ENCODE peak calls at places on chromosomes 7 and 10, in four cellular contexts. One of them, this sample, is unnamed.

GRCh38 chr10:102334106-102334505 is 61.4 kb upstream of the NFKB2 start:
- DNase-seq in HepG2: no peak
- DNase-seq in GM12878: no peak
- DNase-seq in suprapubic skin: no peak
- DNase-seq in this sample: no peak

GRCh38 chr10:59177031-59177861 is 803 bp downstream of the PHYHIPL start:
- DNase-seq in GM12878: no peak
- DNase-seq in suprapubic skin: no peak
- DNase-seq in HepG2: peak
- DNase-seq in this sample: no peak

GRCh38 chr7:55133630-55134392 is 115.0 kb downstream of the EGFR start:
- DNase-seq in HepG2: peak
- DNase-seq in suprapubic skin: no peak
- DNase-seq in GM12878: no peak
- DNase-seq in this sample: no peak

GRCh38 chr10:78859266-78859665 is 209.5 kb upstream of the ZMIZ1 start:
- DNase-seq in suprapubic skin: no peak
- DNase-seq in GM12878: no peak
- DNase-seq in HepG2: no peak
- DNase-seq in this sample: no peak

GRCh38 chr10:123926401-123927264 is 35.0 kb upstream of the CPXM2 start:
- DNase-seq in HepG2: no peak
- DNase-seq in suprapubic skin: no peak
- DNase-seq in GM12878: peak
- DNase-seq in this sample: no peak

GRCh38 chr10:104117839-104118323 is 4.1 kb upstream of the SFR1 start:
- DNase-seq in GM12878: no peak
- DNase-seq in suprapubic skin: no peak
- DNase-seq in HepG2: no peak
- DNase-seq in this sample: no peak

GRCh38 chr7:24728503-24729364 is 28.5 kb downstream of the GSDME start:
- DNase-seq in HepG2: no peak
- DNase-seq in GM12878: no peak
- DNase-seq in suprapubic skin: no peak
- DNase-seq in this sample: no peak

GRCh38 chr7:6167587-6168154 is 104.8 kb downstream of the CYTH3 start:
- DNase-seq in suprapubic skin: no peak
- DNase-seq in HepG2: no peak
- DNase-seq in GM12878: no peak
- DNase-seq in this sample: no peak

GRCh38 chr7:75914169-75914654 is 743 bp upstream of the POR start:
- DNase-seq in HepG2: no peak
- DNase-seq in suprapubic skin: no peak
- DNase-seq in GM12878: no peak
- DNase-seq in this sample: peak

GRCh38 chr7:87435546-87435945 is 39.9 kb downstream of the ABCB4 start:
- DNase-seq in GM12878: no peak
- DNase-seq in suprapubic skin: no peak
- DNase-seq in HepG2: no peak
- DNase-seq in this sample: no peak

GRCh38 chr7:50822716-50823115 is 40.0 kb upstream of the GRB10 start:
- DNase-seq in HepG2: no peak
- DNase-seq in GM12878: no peak
- DNase-seq in suprapubic skin: no peak
- DNase-seq in this sample: no peak

GRCh38 chr7:21999896-22000295 is 54.2 kb upstream of the CDCA7L start:
- DNase-seq in HepG2: no peak
- DNase-seq in GM12878: no peak
- DNase-seq in suprapubic skin: no peak
- DNase-seq in this sample: no peak

GRCh38 chr10:33461295-33461640 is 126.8 kb upstream of the NRP1 start:
- DNase-seq in HepG2: no peak
- DNase-seq in GM12878: no peak
- DNase-seq in suprapubic skin: no peak
- DNase-seq in this sample: no peak

GRCh38 chr7:130009848-130010688 is 41.1 kb downstream of the ZC3HC1 start:
- DNase-seq in GM12878: peak
- DNase-seq in HepG2: peak
- DNase-seq in suprapubic skin: no peak
- DNase-seq in this sample: peak

GRCh38 chr7:121073463-121074099 is 85.1 kb downstream of the CPED1 start:
- DNase-seq in HepG2: no peak
- DNase-seq in GM12878: no peak
- DNase-seq in suprapubic skin: no peak
- DNase-seq in this sample: no peak

GRCh38 chr10:95604630-95605029 is 43.5 kb upstream of the SORBS1 start:
- DNase-seq in HepG2: peak
- DNase-seq in GM12878: no peak
- DNase-seq in suprapubic skin: no peak
- DNase-seq in this sample: no peak

GRCh38 chr7:64876792-64877713 is 26.0 kb upstream of the ZNF273 start:
- DNase-seq in suprapubic skin: peak
- DNase-seq in GM12878: no peak
- DNase-seq in HepG2: no peak
- DNase-seq in this sample: peak

GRCh38 chr7:26782501-26782900 is 81.9 kb downstream of the SKAP2 start:
- DNase-seq in suprapubic skin: no peak
- DNase-seq in GM12878: no peak
- DNase-seq in HepG2: no peak
- DNase-seq in this sample: no peak

GRCh38 chr7:134811798-134812197 is 32.4 kb downstream of the CALD1 start:
- DNase-seq in GM12878: no peak
- DNase-seq in suprapubic skin: no peak
- DNase-seq in HepG2: no peak
- DNase-seq in this sample: no peak

GRCh38 chr7:71131753-71132520 is at the start of gene GALNT17:
- DNase-seq in suprapubic skin: no peak
- DNase-seq in GM12878: no peak
- DNase-seq in HepG2: no peak
- DNase-seq in this sample: no peak

GRCh38 chr7:105141068-105141467 is 127.1 kb downstream of the KMT2E start:
- DNase-seq in suprapubic skin: no peak
- DNase-seq in HepG2: peak
- DNase-seq in GM12878: no peak
- DNase-seq in this sample: no peak

GRCh38 chr10:7962592-7962991 is 91.9 kb upstream of the GATA3 start:
- DNase-seq in suprapubic skin: no peak
- DNase-seq in GM12878: no peak
- DNase-seq in HepG2: no peak
- DNase-seq in this sample: no peak

GRCh38 chr10:71727429-71728217 is 8.0 kb upstream of the C10orf105 start:
- DNase-seq in HepG2: peak
- DNase-seq in suprapubic skin: peak
- DNase-seq in GM12878: peak
- DNase-seq in this sample: peak

GRCh38 chr7:69067397-69067796 is 530.9 kb upstream of the AUTS2 start:
- DNase-seq in GM12878: no peak
- DNase-seq in suprapubic skin: no peak
- DNase-seq in HepG2: no peak
- DNase-seq in this sample: no peak

GRCh38 chr7:157612009-157612663 is 275.3 kb downstream of the DNAJB6 start:
- DNase-seq in GM12878: no peak
- DNase-seq in suprapubic skin: no peak
- DNase-seq in HepG2: no peak
- DNase-seq in this sample: no peak

GRCh38 chr10:45514283-45515270 is 140.6 kb downstream of the ALOX5 start:
- DNase-seq in suprapubic skin: no peak
- DNase-seq in HepG2: peak
- DNase-seq in GM12878: no peak
- DNase-seq in this sample: no peak

GRCh38 chr7:47428052-47428779 is 153.7 kb downstream of the TNS3 start:
- DNase-seq in GM12878: no peak
- DNase-seq in suprapubic skin: no peak
- DNase-seq in HepG2: no peak
- DNase-seq in this sample: no peak

GRCh38 chr7:151440799-151441443 is 980 bp upstream of the CRYGN start:
- DNase-seq in HepG2: no peak
- DNase-seq in GM12878: no peak
- DNase-seq in suprapubic skin: no peak
- DNase-seq in this sample: no peak

GRCh38 chr10:77493851-77494788 is 143.5 kb downstream of the KCNMA1 start:
- DNase-seq in GM12878: no peak
- DNase-seq in suprapubic skin: no peak
- DNase-seq in HepG2: peak
- DNase-seq in this sample: no peak

GRCh38 chr7:101308245-101309085 is 13.1 kb downstream of the IFT22 start:
- DNase-seq in suprapubic skin: no peak
- DNase-seq in HepG2: peak
- DNase-seq in GM12878: no peak
- DNase-seq in this sample: peak

GRCh38 chr10:123689880-123690279 is 23.7 kb downstream of the GPR26 start:
- DNase-seq in suprapubic skin: no peak
- DNase-seq in GM12878: no peak
- DNase-seq in HepG2: no peak
- DNase-seq in this sample: no peak

GRCh38 chr10:6181249-6181648 is 21.5 kb upstream of the PFKFB3 start:
- DNase-seq in GM12878: no peak
- DNase-seq in suprapubic skin: no peak
- DNase-seq in HepG2: no peak
- DNase-seq in this sample: no peak

GRCh38 chr7:15495170-15495569 is 66.6 kb downstream of the AGMO start:
- DNase-seq in suprapubic skin: no peak
- DNase-seq in GM12878: no peak
- DNase-seq in HepG2: no peak
- DNase-seq in this sample: no peak

GRCh38 chr7:15503603-15504280 is 58.1 kb downstream of the AGMO start:
- DNase-seq in HepG2: no peak
- DNase-seq in suprapubic skin: no peak
- DNase-seq in GM12878: no peak
- DNase-seq in this sample: no peak

GRCh38 chr7:15504376-15504775 is 57.4 kb downstream of the AGMO start:
- DNase-seq in HepG2: no peak
- DNase-seq in GM12878: no peak
- DNase-seq in suprapubic skin: no peak
- DNase-seq in this sample: no peak

GRCh38 chr7:15498465-15498864 is 63.4 kb downstream of the AGMO start:
- DNase-seq in GM12878: no peak
- DNase-seq in HepG2: no peak
- DNase-seq in suprapubic skin: no peak
- DNase-seq in this sample: no peak
- TF ChIP-seq EP300 in GM12878: no peak
- TF ChIP-seq EP300 in HepG2: no peak
- TF ChIP-seq EP300 in suprapubic skin: no peak
- TF ChIP-seq EP300 in this sample: no peak

DNA sequence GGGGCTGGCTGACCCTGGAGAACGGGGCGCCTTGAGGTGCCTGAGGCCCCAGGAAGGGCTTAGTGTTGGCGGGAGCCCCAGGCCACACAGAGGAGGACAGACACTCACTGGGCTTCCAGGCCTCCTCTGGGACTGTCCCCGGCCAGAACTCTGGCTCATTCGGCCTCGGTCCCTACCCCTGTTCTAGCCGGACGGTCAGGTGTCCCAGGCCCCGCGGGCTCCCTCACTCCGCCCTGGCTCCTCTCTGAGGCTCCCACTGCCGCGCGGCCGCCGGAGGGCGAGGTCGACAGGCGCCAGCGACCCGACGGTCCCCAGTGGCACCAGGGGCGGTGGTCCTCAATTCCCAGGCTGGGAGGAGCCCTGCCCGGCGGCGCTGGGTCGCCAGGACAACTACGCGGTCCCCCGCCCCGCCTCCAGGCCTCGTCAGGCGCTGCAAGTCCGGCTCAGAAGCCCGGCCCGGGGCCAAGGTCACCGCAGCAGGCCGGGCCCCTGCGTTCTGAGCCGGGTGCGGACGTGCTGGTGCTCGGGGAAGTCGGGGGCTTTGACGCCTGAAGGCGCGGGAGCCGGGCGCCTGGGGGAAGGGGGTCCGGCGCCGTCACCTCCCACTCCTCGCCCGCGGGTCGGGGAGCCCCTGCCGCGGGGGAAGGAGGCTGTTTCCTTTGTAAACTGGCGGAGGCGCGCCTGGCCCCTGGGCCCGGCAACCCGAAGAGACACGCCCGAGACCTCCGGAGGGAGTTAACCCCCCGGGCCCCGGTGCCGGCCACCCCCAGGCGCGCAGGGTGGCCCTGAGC is 1.1 kb upstream of the PWWP2B start:
- DNase-seq in suprapubic skin: peak
- DNase-seq in HepG2: peak
- DNase-seq in GM12878: no peak
- DNase-seq in this sample: peak
- TF ChIP-seq POLR2AphosphoS5 in suprapubic skin: no peak
- TF ChIP-seq POLR2AphosphoS5 in HepG2: peak
- TF ChIP-seq POLR2AphosphoS5 in GM12878: no peak
- TF ChIP-seq POLR2AphosphoS5 in this sample: peak

DNA sequence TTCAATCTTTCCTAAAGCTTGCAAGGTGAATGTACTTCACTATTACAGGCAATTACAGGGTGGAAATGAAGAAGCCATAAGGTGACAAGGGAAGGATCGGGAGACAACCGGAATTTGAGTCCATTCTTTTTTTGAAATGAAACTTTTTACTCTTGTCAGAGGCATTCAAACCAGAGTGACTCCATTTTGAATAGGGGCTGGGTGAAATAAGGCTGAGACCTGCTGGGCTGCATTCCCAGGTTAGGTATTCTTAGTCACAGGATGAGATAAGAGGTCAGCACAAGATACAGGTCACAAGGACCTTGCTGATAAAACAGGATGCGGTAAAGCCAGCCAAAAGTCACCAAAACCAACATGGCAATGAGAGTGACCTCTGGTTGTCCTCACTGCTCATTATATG is 363.3 kb downstream of the TYW1 start:
- DNase-seq in suprapubic skin: no peak
- DNase-seq in HepG2: no peak
- DNase-seq in GM12878: no peak
- DNase-seq in this sample: no peak
- TF ChIP-seq EP300 in suprapubic skin: no peak
- TF ChIP-seq EP300 in HepG2: no peak
- TF ChIP-seq EP300 in GM12878: no peak
- TF ChIP-seq EP300 in this sample: no peak

GRCh38 chr7:11195502-11195901 is 221.8 kb downstream of the PHF14 start:
- DNase-seq in GM12878: no peak
- DNase-seq in HepG2: no peak
- DNase-seq in suprapubic skin: no peak
- DNase-seq in this sample: no peak

GRCh38 chr7:11193131-11193867 is 219.6 kb downstream of the PHF14 start:
- DNase-seq in GM12878: no peak
- DNase-seq in suprapubic skin: no peak
- DNase-seq in HepG2: peak
- DNase-seq in this sample: no peak

GRCh38 chr7:11194492-11194891 is 220.8 kb downstream of the PHF14 start:
- DNase-seq in HepG2: no peak
- DNase-seq in suprapubic skin: no peak
- DNase-seq in GM12878: no peak
- DNase-seq in this sample: no peak

GRCh38 chr7:11193888-11194287 is 220.2 kb downstream of the PHF14 start:
- DNase-seq in suprapubic skin: no peak
- DNase-seq in GM12878: no peak
- DNase-seq in HepG2: no peak
- DNase-seq in this sample: no peak

DNA sequence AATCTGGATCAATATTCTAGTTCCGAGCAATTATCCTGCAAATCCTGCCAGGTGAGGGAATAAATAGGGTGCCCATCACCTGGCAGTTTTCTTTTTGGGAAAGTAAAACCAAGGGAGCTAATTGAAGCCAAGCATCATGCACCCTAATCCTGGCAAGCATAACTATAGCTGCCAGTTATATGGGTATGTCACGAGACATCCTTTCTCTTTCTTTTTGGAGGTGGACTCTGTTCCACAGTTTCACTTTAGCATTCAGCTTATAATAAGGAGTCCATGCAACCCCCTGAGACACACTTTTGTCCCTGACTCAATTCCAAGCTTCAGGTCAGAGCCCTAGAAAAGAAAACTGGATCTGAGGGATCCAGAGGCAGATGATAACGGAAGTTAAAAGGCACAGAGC is 222.5 kb downstream of the PHF14 start:
- DNase-seq in suprapubic skin: no peak
- DNase-seq in GM12878: no peak
- DNase-seq in HepG2: no peak
- DNase-seq in this sample: no peak
- TF ChIP-seq POLR2AphosphoS5 in suprapubic skin: no peak
- TF ChIP-seq POLR2AphosphoS5 in GM12878: no peak
- TF ChIP-seq POLR2AphosphoS5 in HepG2: no peak
- TF ChIP-seq POLR2AphosphoS5 in this sample: no peak